ENCODE peak calls at places on chromosomes 5 and 9, in four cellular contexts. One of them, this sample, is unnamed.

GRCh38 chr5:159774476-159775031 is 141.7 kb upstream of the ADRA1B start:
- DNase-seq in left ventricle myocardium inferior: no peak
- DNase-seq in DND-41: no peak
- DNase-seq in fibroblast of villous mesenchyme: no peak
- DNase-seq in this sample: no peak

GRCh38 chr5:179791881-179792611 is 1.7 kb upstream of the LTC4S start:
- DNase-seq in left ventricle myocardium inferior: peak; percentile 56
- DNase-seq in DND-41: no peak
- DNase-seq in fibroblast of villous mesenchyme: no peak
- DNase-seq in this sample: no peak

GRCh38 chr9:38680827-38681226 is 39.1 kb downstream of the FAM240B start:
- DNase-seq in left ventricle myocardium inferior: no peak
- DNase-seq in DND-41: no peak
- DNase-seq in fibroblast of villous mesenchyme: no peak
- DNase-seq in this sample: no peak

GRCh38 chr5:150137168-150137957 is 18.3 kb downstream of the PDGFRB start:
- DNase-seq in left ventricle myocardium inferior: no peak
- DNase-seq in DND-41: no peak
- DNase-seq in fibroblast of villous mesenchyme: peak; percentile 79
- DNase-seq in this sample: peak; percentile 81

GRCh38 chr5:14168139-14168792 is 25.1 kb downstream of the TRIO start:
- DNase-seq in left ventricle myocardium inferior: no peak
- DNase-seq in DND-41: no peak
- DNase-seq in fibroblast of villous mesenchyme: peak; percentile 60
- DNase-seq in this sample: no peak

GRCh38 chr5:91499943-91500531 is 116.9 kb upstream of the ARRDC3 start:
- DNase-seq in left ventricle myocardium inferior: no peak
- DNase-seq in DND-41: no peak
- DNase-seq in fibroblast of villous mesenchyme: peak; percentile 61
- DNase-seq in this sample: peak; percentile 69

GRCh38 chr5:72366324-72366976 is 46.3 kb downstream of the PTCD2 start:
- DNase-seq in left ventricle myocardium inferior: peak; percentile 46
- DNase-seq in DND-41: peak; percentile 38
- DNase-seq in fibroblast of villous mesenchyme: peak; percentile 75
- DNase-seq in this sample: peak; percentile 92

GRCh38 chr5:71452876-71453275 is 2.6 kb upstream of the BDP1 start:
- DNase-seq in left ventricle myocardium inferior: no peak
- DNase-seq in DND-41: no peak
- DNase-seq in fibroblast of villous mesenchyme: no peak
- DNase-seq in this sample: no peak

GRCh38 chr9:122370869-122371467 is at the start of gene PTGS1:
- DNase-seq in left ventricle myocardium inferior: peak; percentile 61
- DNase-seq in DND-41: no peak
- DNase-seq in fibroblast of villous mesenchyme: no peak
- DNase-seq in this sample: peak; percentile 54

GRCh38 chr9:108045851-108046250 is 556.3 kb upstream of the KLF4 start:
- DNase-seq in left ventricle myocardium inferior: no peak
- DNase-seq in DND-41: no peak
- DNase-seq in fibroblast of villous mesenchyme: no peak
- DNase-seq in this sample: no peak

GRCh38 chr9:100394819-100395218 is 32.1 kb upstream of the MSANTD3 start:
- DNase-seq in left ventricle myocardium inferior: no peak
- DNase-seq in DND-41: no peak
- DNase-seq in fibroblast of villous mesenchyme: peak; percentile 26
- DNase-seq in this sample: peak; percentile 60

GRCh38 chr9:133344979-133345378 is 3.0 kb downstream of the MED22 start:
- DNase-seq in left ventricle myocardium inferior: no peak
- DNase-seq in DND-41: no peak
- DNase-seq in fibroblast of villous mesenchyme: no peak
- DNase-seq in this sample: no peak

GRCh38 chr5:136023935-136024645 is 4.7 kb upstream of the TGFBI start:
- DNase-seq in left ventricle myocardium inferior: no peak
- DNase-seq in DND-41: no peak
- DNase-seq in fibroblast of villous mesenchyme: peak; percentile 78
- DNase-seq in this sample: peak; percentile 68

GRCh38 chr9:8251566-8251965 is 452.0 kb upstream of the DMAC1 start:
- DNase-seq in left ventricle myocardium inferior: no peak
- DNase-seq in DND-41: no peak
- DNase-seq in fibroblast of villous mesenchyme: no peak
- DNase-seq in this sample: no peak

GRCh38 chr5:121870489-121870888 is 18.8 kb downstream of the FTMT start:
- DNase-seq in left ventricle myocardium inferior: no peak
- DNase-seq in DND-41: no peak
- DNase-seq in fibroblast of villous mesenchyme: peak; percentile 16
- DNase-seq in this sample: peak; percentile 17

GRCh38 chr9:37503736-37504135 is 18.0 kb downstream of the POLR1E start:
- DNase-seq in left ventricle myocardium inferior: no peak
- DNase-seq in DND-41: no peak
- DNase-seq in fibroblast of villous mesenchyme: peak; percentile 16
- DNase-seq in this sample: no peak

GRCh38 chr5:33781286-33781685 is 110.5 kb downstream of the ADAMTS12 start:
- DNase-seq in left ventricle myocardium inferior: no peak
- DNase-seq in DND-41: no peak
- DNase-seq in fibroblast of villous mesenchyme: peak; percentile 67
- DNase-seq in this sample: peak; percentile 65

GRCh38 chr5:148387325-148387724 is 3.6 kb downstream of the FBXO38 start:
- DNase-seq in left ventricle myocardium inferior: no peak
- DNase-seq in DND-41: no peak
- DNase-seq in fibroblast of villous mesenchyme: peak; percentile 89
- DNase-seq in this sample: no peak

GRCh38 chr9:112332272-112332671 is 1.1 kb downstream of the PTBP3 start:
- DNase-seq in left ventricle myocardium inferior: no peak
- DNase-seq in DND-41: no peak
- DNase-seq in fibroblast of villous mesenchyme: no peak
- DNase-seq in this sample: no peak

GRCh38 chr5:115850771-115851416 is 9.2 kb downstream of the AP3S1 start:
- DNase-seq in left ventricle myocardium inferior: no peak
- DNase-seq in DND-41: no peak
- DNase-seq in fibroblast of villous mesenchyme: peak; percentile 55
- DNase-seq in this sample: peak; percentile 77

GRCh38 chr9:6051511-6051950 is 36.1 kb upstream of the RANBP6 start:
- DNase-seq in left ventricle myocardium inferior: no peak
- DNase-seq in DND-41: no peak
- DNase-seq in fibroblast of villous mesenchyme: no peak
- DNase-seq in this sample: no peak

GRCh38 chr5:180208038-180208434 is 975 bp downstream of the RASGEF1C start:
- DNase-seq in left ventricle myocardium inferior: no peak
- DNase-seq in DND-41: no peak
- DNase-seq in fibroblast of villous mesenchyme: no peak
- DNase-seq in this sample: no peak

GRCh38 chr9:88651682-88652633 is 117.0 kb downstream of the NXNL2 start:
- DNase-seq in left ventricle myocardium inferior: peak; percentile 84
- DNase-seq in DND-41: no peak
- DNase-seq in fibroblast of villous mesenchyme: peak; percentile 96
- DNase-seq in this sample: peak; percentile 96

GRCh38 chr5:125486634-125487033 is 740.2 kb upstream of the ZNF608 start:
- DNase-seq in left ventricle myocardium inferior: no peak
- DNase-seq in DND-41: no peak
- DNase-seq in fibroblast of villous mesenchyme: peak; percentile 34
- DNase-seq in this sample: peak; percentile 80

GRCh38 chr5:132369471-132370240 is at the start of gene SLC22A5:
- DNase-seq in left ventricle myocardium inferior: peak; percentile 67
- DNase-seq in DND-41: no peak
- DNase-seq in fibroblast of villous mesenchyme: peak; percentile 54
- DNase-seq in this sample: peak; percentile 45

GRCh38 chr5:15993334-15993733 is 186.3 kb downstream of the MARCHF11 start:
- DNase-seq in left ventricle myocardium inferior: no peak
- DNase-seq in DND-41: no peak
- DNase-seq in fibroblast of villous mesenchyme: peak; percentile 8
- DNase-seq in this sample: peak; percentile 46

GRCh38 chr5:74007193-74007592 is 381.2 kb downstream of the ARHGEF28 start:
- DNase-seq in left ventricle myocardium inferior: no peak
- DNase-seq in DND-41: no peak
- DNase-seq in fibroblast of villous mesenchyme: no peak
- DNase-seq in this sample: no peak

GRCh38 chr9:114096041-114096511 is 3.0 kb downstream of the KIF12 start:
- DNase-seq in left ventricle myocardium inferior: no peak
- DNase-seq in DND-41: no peak
- DNase-seq in fibroblast of villous mesenchyme: no peak
- DNase-seq in this sample: no peak

GRCh38 chr5:175809531-175810121 is 61.8 kb upstream of the CPLX2 start:
- DNase-seq in left ventricle myocardium inferior: no peak
- DNase-seq in DND-41: no peak
- DNase-seq in fibroblast of villous mesenchyme: peak; percentile 87
- DNase-seq in this sample: peak; percentile 29

GRCh38 chr9:85533538-85533937 is 208.2 kb downstream of the AGTPBP1 start:
- DNase-seq in left ventricle myocardium inferior: no peak
- DNase-seq in DND-41: no peak
- DNase-seq in fibroblast of villous mesenchyme: no peak
- DNase-seq in this sample: no peak

GRCh38 chr9:85541876-85542275 is 199.9 kb downstream of the AGTPBP1 start:
- DNase-seq in left ventricle myocardium inferior: no peak
- DNase-seq in DND-41: no peak
- DNase-seq in fibroblast of villous mesenchyme: no peak
- DNase-seq in this sample: no peak

GRCh38 chr9:85534340-85534739 is 207.4 kb downstream of the AGTPBP1 start:
- DNase-seq in left ventricle myocardium inferior: peak; percentile 32
- DNase-seq in DND-41: no peak
- DNase-seq in fibroblast of villous mesenchyme: no peak
- DNase-seq in this sample: no peak

GRCh38 chr9:85536076-85536475 is 205.7 kb downstream of the AGTPBP1 start:
- DNase-seq in left ventricle myocardium inferior: peak; percentile 35
- DNase-seq in DND-41: no peak
- DNase-seq in fibroblast of villous mesenchyme: peak; percentile 28
- DNase-seq in this sample: peak; percentile 98

GRCh38 chr9:85536514-85536913 is 205.2 kb downstream of the AGTPBP1 start:
- DNase-seq in left ventricle myocardium inferior: no peak
- DNase-seq in DND-41: no peak
- DNase-seq in fibroblast of villous mesenchyme: no peak
- DNase-seq in this sample: no peak
- H3K4me3 ChIP-seq in left ventricle myocardium inferior: no peak overlapping the region
- H3K4me3 ChIP-seq in DND-41: no peak overlapping the region
- H3K4me3 ChIP-seq in fibroblast of villous mesenchyme: no peak overlapping the region
- H3K4me3 ChIP-seq in this sample: no peak overlapping the region

GRCh38 chr5:38360323-38361061 is 102.1 kb downstream of the EGFLAM start:
- DNase-seq in left ventricle myocardium inferior: no peak
- DNase-seq in DND-41: no peak
- DNase-seq in fibroblast of villous mesenchyme: no peak
- DNase-seq in this sample: no peak
- TF ChIP-seq CTCF in left ventricle myocardium inferior: no peak
- TF ChIP-seq CTCF in DND-41: no peak
- TF ChIP-seq CTCF in fibroblast of villous mesenchyme: no peak
- TF ChIP-seq CTCF in this sample: no peak

GRCh38 chr9:129460323-129461261 is 160.3 kb downstream of the C9orf50 start:
- DNase-seq in left ventricle myocardium inferior: peak; percentile 97
- DNase-seq in DND-41: peak; percentile 88
- DNase-seq in fibroblast of villous mesenchyme: peak; percentile 99
- DNase-seq in this sample: peak; percentile 99

GRCh38 chr9:129459550-129460322 is 161.2 kb downstream of the C9orf50 start:
- DNase-seq in left ventricle myocardium inferior: no peak
- DNase-seq in DND-41: no peak
- DNase-seq in fibroblast of villous mesenchyme: no peak
- DNase-seq in this sample: no peak

GRCh38 chr9:129458155-129458661 is 162.7 kb downstream of the C9orf50 start:
- DNase-seq in left ventricle myocardium inferior: no peak
- DNase-seq in DND-41: peak; percentile 45
- DNase-seq in fibroblast of villous mesenchyme: peak; percentile 55
- DNase-seq in this sample: no peak

GRCh38 chr9:129457325-129457779 is 163.5 kb downstream of the C9orf50 start:
- DNase-seq in left ventricle myocardium inferior: no peak
- DNase-seq in DND-41: no peak
- DNase-seq in fibroblast of villous mesenchyme: no peak
- DNase-seq in this sample: no peak

DNA sequence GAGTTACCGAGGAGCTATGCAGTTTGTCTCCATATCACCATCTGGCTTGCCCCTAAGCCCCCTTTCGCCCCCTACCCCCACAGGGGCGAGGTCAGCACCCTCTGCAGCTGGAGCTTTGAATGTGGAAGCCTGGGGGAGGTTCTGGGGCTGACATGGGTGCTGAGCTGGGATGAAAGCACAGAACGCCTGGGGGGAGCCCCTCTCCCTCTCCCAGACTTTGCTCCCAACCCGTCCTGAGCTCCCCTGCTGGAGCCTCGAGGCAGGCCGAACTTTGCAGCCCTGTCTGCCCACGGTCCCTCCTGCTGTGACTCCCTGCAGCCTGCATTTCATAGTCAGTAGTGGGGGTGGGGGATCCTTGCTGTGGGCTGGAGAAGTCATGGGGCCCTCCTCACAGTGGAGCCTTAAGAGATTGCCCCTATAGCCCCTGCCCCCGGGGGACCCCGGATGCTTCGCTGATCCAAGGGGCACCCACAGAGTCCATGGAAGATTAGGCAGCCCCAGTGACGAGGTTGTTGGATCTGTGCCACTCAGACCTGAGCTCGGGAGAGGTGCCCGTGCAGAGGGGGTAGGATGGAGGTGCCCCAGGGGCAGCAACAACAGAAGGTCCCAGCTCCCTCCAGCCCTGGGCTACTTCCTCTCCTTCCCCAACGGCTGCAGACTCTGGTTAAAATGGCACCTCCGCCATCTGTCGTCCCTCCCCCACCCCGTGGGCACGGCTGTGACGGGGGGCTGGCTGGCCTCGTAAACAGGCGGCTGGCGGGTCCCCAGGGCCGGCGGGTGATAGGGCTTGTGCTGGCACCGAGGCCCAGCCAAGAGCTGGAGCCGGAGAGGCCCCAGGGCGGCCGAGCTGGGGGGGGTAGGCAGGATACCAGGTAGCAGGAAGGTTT is 162.0 kb downstream of the C9orf50 start:
- DNase-seq in left ventricle myocardium inferior: peak; percentile 54
- DNase-seq in DND-41: peak; percentile 20
- DNase-seq in fibroblast of villous mesenchyme: no peak
- DNase-seq in this sample: no peak
- H3K4me3 ChIP-seq in left ventricle myocardium inferior: peak overlapping the region; percentile 40
- H3K4me3 ChIP-seq in DND-41: no peak overlapping the region
- H3K4me3 ChIP-seq in fibroblast of villous mesenchyme: no peak overlapping the region
- H3K4me3 ChIP-seq in this sample: no peak overlapping the region

GRCh38 chr9:127884976-127885490 is 7.6 kb upstream of the AK1 start:
- DNase-seq in left ventricle myocardium inferior: no peak
- DNase-seq in DND-41: no peak
- DNase-seq in fibroblast of villous mesenchyme: no peak
- DNase-seq in this sample: no peak

GRCh38 chr9:127885508-127886281 is 8.2 kb upstream of the AK1 start:
- DNase-seq in left ventricle myocardium inferior: no peak
- DNase-seq in DND-41: no peak
- DNase-seq in fibroblast of villous mesenchyme: no peak
- DNase-seq in this sample: no peak

GRCh38 chr9:127890053-127890452 is 9.3 kb downstream of the ST6GALNAC6 start:
- DNase-seq in left ventricle myocardium inferior: no peak
- DNase-seq in DND-41: no peak
- DNase-seq in fibroblast of villous mesenchyme: no peak
- DNase-seq in this sample: no peak

GRCh38 chr9:127886401-127886972 is 9.0 kb upstream of the AK1 start:
- DNase-seq in left ventricle myocardium inferior: no peak
- DNase-seq in DND-41: no peak
- DNase-seq in fibroblast of villous mesenchyme: no peak
- DNase-seq in this sample: no peak

DNA sequence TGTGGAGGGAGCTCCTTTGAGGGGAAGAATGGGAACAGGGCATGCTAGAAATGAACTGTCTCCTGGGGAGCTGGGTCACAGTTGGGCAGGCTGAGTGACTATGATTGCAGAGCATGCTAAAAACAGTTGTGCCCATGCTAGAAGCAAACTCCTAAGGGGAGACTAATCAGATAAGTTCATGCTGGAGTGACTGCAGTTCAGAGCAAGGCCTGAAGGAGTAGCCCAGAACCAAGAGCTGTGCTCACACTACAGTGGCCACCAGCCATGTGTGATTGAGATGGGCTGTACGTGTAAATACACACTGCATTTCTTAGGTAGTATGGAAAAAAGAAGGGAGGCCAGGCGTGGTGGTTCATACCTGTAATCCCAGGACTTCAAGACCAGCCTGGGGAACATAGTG is 10.3 kb upstream of the AK1 start:
- DNase-seq in left ventricle myocardium inferior: no peak
- DNase-seq in DND-41: no peak
- DNase-seq in fibroblast of villous mesenchyme: no peak
- DNase-seq in this sample: no peak
- TF ChIP-seq CTCF in left ventricle myocardium inferior: no peak
- TF ChIP-seq CTCF in DND-41: no peak
- TF ChIP-seq CTCF in fibroblast of villous mesenchyme: peak; percentile 29
- TF ChIP-seq CTCF in this sample: peak; percentile 22

This sample was measured in fibroblast of pulmonary artery.